ENCODE peak calls at places on chromosomes 6 and 20, in nine cellular contexts. X is mammary epithelial cell; H is KG1; O is GM12865; W is cardiac muscle cell; P is activated gamma-delta T cell treated with anti-CD3 and anti-CD28 coated beads, Interleukin-2, amount 50 U/mL, for 16 hours; R is nephron progenitor cell; M is dermis blood vessel endothelial cell; G is fibroblast of pulmonary artery. E is an unnamed sample.

GRCh38 chr20:47540443-47541354 is 39.0 kb downstream of the NCOA3 start:
- DNase-seq in O (no peak), P (no peak), R (no peak), M (no peak), X (no peak), H (no peak), G (no peak), W (peak; percentile 14), E (peak; percentile 38)

GRCh38 chr6:166958926-166959861 is 2.8 kb upstream of the RNASET2 start:
- DNase-seq in H (no peak), G (peak; percentile 39), R (no peak), P (peak; percentile 35), X (no peak), W (peak; percentile 20), M (peak; percentile 65), O (peak; percentile 85), E (peak; percentile 77)

GRCh38 chr6:89048286-89048923 is 32.1 kb upstream of the PNRC1 start:
- DNase-seq in M (no peak), X (no peak), R (no peak), P (no peak), H (no peak), W (peak; percentile 51), O (no peak), G (peak; percentile 50), E (no peak)

GRCh38 chr20:58987790-58988564 is 6.9 kb downstream of the NELFCD start:
- DNase-seq in M (no peak), O (no peak), H (no peak), P (no peak), G (no peak), W (no peak), X (no peak), R (no peak), E (no peak)

GRCh38 chr6:72657391-72657790 is 35.5 kb downstream of the KCNQ5 start:
- DNase-seq in R (no peak), O (no peak), X (no peak), H (no peak), P (no peak), G (no peak), M (no peak), W (no peak), E (no peak)

GRCh38 chr6:103183831-103184411 is 1675.8 kb downstream of the HACE1 start:
- DNase-seq in M (no peak), G (no peak), O (no peak), H (no peak), P (no peak), R (peak; percentile 53), W (no peak), X (no peak), E (no peak)

GRCh38 chr6:43491750-43492661 is 14.6 kb downstream of the TJAP1 start:
- DNase-seq in H (no peak), P (no peak), G (peak; percentile 69), R (no peak), M (peak; percentile 58), W (peak; percentile 77), X (peak; percentile 68), O (no peak), E (no peak)

GRCh38 chr6:167403427-167403826 is 78.5 kb downstream of the TTLL2 start:
- DNase-seq in R (no peak), W (no peak), H (no peak), P (no peak), O (no peak), M (no peak), X (no peak), G (no peak), E (no peak)

GRCh38 chr20:36219671-36220220 is 16.5 kb upstream of the AAR2 start:
- DNase-seq in H (no peak), X (no peak), P (no peak), M (no peak), W (no peak), G (no peak), O (no peak), R (no peak), E (no peak)

GRCh38 chr6:166629628-166630027 is 2.6 kb upstream of the RPS6KA2 start:
- DNase-seq in M (no peak), H (no peak), R (no peak), O (no peak), W (peak; percentile 57), P (no peak), X (no peak), G (peak; percentile 38), E (no peak)

GRCh38 chr20:44720617-44720993 is 5.4 kb downstream of the CCN5 start:
- DNase-seq in O (no peak), G (peak; percentile 69), H (no peak), P (no peak), M (no peak), W (peak; percentile 74), R (no peak), X (no peak), E (no peak)

GRCh38 chr6:120553353-120553752 is 780.9 kb downstream of the TBC1D32 start:
- DNase-seq in G (no peak), W (no peak), P (no peak), M (no peak), O (no peak), R (no peak), H (no peak), X (no peak), E (no peak)

GRCh38 chr20:16314722-16315121 is 258.5 kb downstream of the KIF16B start:
- DNase-seq in W (no peak), R (no peak), H (no peak), G (no peak), O (peak; percentile 16), P (no peak), X (no peak), M (no peak), E (no peak)

GRCh38 chr6:146289816-146290588 is 253.6 kb upstream of the RAB32 start:
- DNase-seq in G (peak; percentile 93), P (no peak), M (peak; percentile 86), W (peak; percentile 86), R (no peak), O (no peak), H (peak; percentile 18), X (peak; percentile 50), E (peak; percentile 13)